ENCODE peak calls at places on chromosome 18, in ten cellular contexts. E is ELR; F is mucosa of descending colon; A is GM12878; H is stimulated activated CD4-positive, alpha-beta T cell treated with anti-CD3 and anti-CD28 coated beads, Interleukin-12 subunit alpha, Interleukin-12 subunit beta, amount 100 ng/mL, for 4 hours; O is stimulated activated CD8-positive, alpha-beta memory T cell treated with anti-CD3 and anti-CD28 coated beads, Interleukin-4, amount 100 ng/mL, for 4 hours; Z is MCF 10A; R is HFFc6; Q is HT1080; I is coronary artery. D is an unnamed sample.
A peak's percentile ranks its signal among the peaks of the same experiment; 100 is the strongest.

GRCh38 chr18:48663931-48664847 is 125.4 kb downstream of the CTIF start:
- DNase-seq in E (peak; percentile 69), F (peak; percentile 85), A (no peak), H (peak; percentile 44), O (no peak), Z (peak; percentile 61), R (no peak), Q (no peak), I (peak; percentile 85), D (no peak)

GRCh38 chr18:24633121-24633520 is 172.7 kb downstream of the HRH4 start:
- DNase-seq in E (peak; percentile 10), F (no peak), A (no peak), H (no peak), O (no peak), Z (no peak), R (no peak), Q (peak; percentile 15), I (no peak), D (no peak)

GRCh38 chr18:47420130-47420529 is 168.7 kb upstream of the SKOR2 start:
- DNase-seq in E (no peak), F (no peak), A (no peak), H (no peak), O (no peak), Z (no peak), R (no peak), Q (no peak), I (no peak), D (no peak)

GRCh38 chr18:79245517-79246001 is 150.2 kb upstream of the NFATC1 start:
- DNase-seq in E (peak; percentile 1), F (peak; percentile 34), A (no peak), H (no peak), O (no peak), Z (peak; percentile 86), R (no peak), Q (peak; percentile 93), I (no peak), D (peak; percentile 8)

GRCh38 chr18:3130344-3130743 is 89.4 kb downstream of the MYOM1 start:
- DNase-seq in E (no peak), F (no peak), A (no peak), H (no peak), O (no peak), Z (no peak), R (no peak), Q (no peak), I (no peak), D (no peak)

GRCh38 chr18:9547767-9548166 is 66.6 kb downstream of the PPP4R1 start:
- DNase-seq in E (no peak), F (no peak), A (no peak), H (no peak), O (no peak), Z (no peak), R (no peak), Q (no peak), I (no peak), D (no peak)

GRCh38 chr18:77087391-77088141 is 45.0 kb downstream of the MBP start:
- DNase-seq in E (no peak), F (peak; percentile 70), A (no peak), H (no peak), O (no peak), Z (no peak), R (no peak), Q (no peak), I (peak; percentile 79), D (no peak)

GRCh38 chr18:39799010-39799409 is 2156.0 kb upstream of the PIK3C3 start:
- DNase-seq in E (peak; percentile 38), F (no peak), A (no peak), H (no peak), O (no peak), Z (peak; percentile 83), R (peak; percentile 14), Q (peak; percentile 20), I (no peak), D (no peak)

GRCh38 chr18:59357928-59358327 is 1.1 kb downstream of the LMAN1 start:
- DNase-seq in E (peak; percentile 88), F (no peak), A (no peak), H (no peak), O (no peak), Z (peak; percentile 68), R (peak; percentile 74), Q (peak; percentile 64), I (no peak), D (no peak)

GRCh38 chr18:47175283-47175894 is 775 bp downstream of the IER3IP1 start:
- DNase-seq in E (peak; percentile 33), F (peak; percentile 49), A (no peak), H (no peak), O (no peak), Z (peak; percentile 13), R (no peak), Q (peak; percentile 10), I (no peak), D (no peak)

GRCh38 chr18:6859676-6860422 is 130.3 kb downstream of the ARHGAP28 start:
- DNase-seq in E (no peak), F (no peak), A (no peak), H (no peak), O (no peak), Z (no peak), R (no peak), Q (peak; percentile 41), I (no peak), D (no peak)

GRCh38 chr18:5546660-5547059 is 2.9 kb upstream of the EPB41L3 start:
- DNase-seq in E (no peak), F (no peak), A (no peak), H (no peak), O (no peak), Z (peak; percentile 26), R (peak; percentile 15), Q (peak; percentile 48), I (no peak), D (no peak)

GRCh38 chr18:9506046-9506792 is 30.9 kb downstream of the RALBP1 start:
- DNase-seq in E (no peak), F (no peak), A (no peak), H (no peak), O (no peak), Z (peak; percentile 49), R (no peak), Q (peak; percentile 44), I (no peak), D (no peak)

GRCh38 chr18:51196116-51196810 is 1.2 kb downstream of the MEX3C start:
- DNase-seq in E (peak; percentile 41), F (peak; percentile 63), A (no peak), H (peak; percentile 46), O (peak; percentile 40), Z (peak; percentile 15), R (peak; percentile 18), Q (no peak), I (peak; percentile 79), D (peak; percentile 16)

GRCh38 chr18:49564435-49564834 is 2.6 kb downstream of the LIPG start:
- DNase-seq in E (no peak), F (no peak), A (no peak), H (no peak), O (no peak), Z (no peak), R (no peak), Q (no peak), I (no peak), D (no peak)

GRCh38 chr18:24530630-24531111 is 70.2 kb downstream of the HRH4 start:
- DNase-seq in E (peak; percentile 54), F (no peak), A (no peak), H (no peak), O (no peak), Z (peak; percentile 72), R (peak; percentile 24), Q (peak; percentile 69), I (no peak), D (no peak)

GRCh38 chr18:60563082-60563481 is 190.5 kb upstream of the MC4R start:
- DNase-seq in E (no peak), F (no peak), A (no peak), H (no peak), O (no peak), Z (no peak), R (no peak), Q (no peak), I (no peak), D (no peak)

GRCh38 chr18:27839141-27839540 is 337.8 kb downstream of the CDH2 start:
- DNase-seq in E (peak; percentile 96), F (no peak), A (no peak), H (no peak), O (no peak), Z (peak; percentile 90), R (peak; percentile 89), Q (peak; percentile 97), I (no peak), D (no peak)

GRCh38 chr18:22987547-22988182 is 54.5 kb downstream of the RBBP8 start:
- DNase-seq in E (no peak), F (no peak), A (no peak), H (no peak), O (no peak), Z (no peak), R (no peak), Q (no peak), I (no peak), D (no peak)

GRCh38 chr18:55790296-55790695 is 202.3 kb upstream of the TCF4 start:
- DNase-seq in E (peak; percentile 91), F (no peak), A (no peak), H (no peak), O (no peak), Z (peak; percentile 45), R (peak; percentile 86), Q (peak; percentile 89), I (no peak), D (no peak)

GRCh38 chr18:74613390-74613789 is 15.7 kb downstream of the ZNF407 start:
- DNase-seq in E (no peak), F (no peak), A (no peak), H (no peak), O (no peak), Z (no peak), R (no peak), Q (no peak), I (no peak), D (no peak)

GRCh38 chr18:3931542-3932112 is 481.7 kb downstream of the TGIF1 start:
- DNase-seq in E (peak; percentile 3), F (no peak), A (no peak), H (no peak), O (no peak), Z (no peak), R (no peak), Q (no peak), I (no peak), D (no peak)

GRCh38 chr18:62028715-62029114 is 135.9 kb upstream of the RNF152 start:
- DNase-seq in E (no peak), F (no peak), A (no peak), H (no peak), O (no peak), Z (no peak), R (no peak), Q (no peak), I (no peak), D (no peak)

GRCh38 chr18:25228410-25228809 is 123.6 kb downstream of the ZNF521 start:
- DNase-seq in E (no peak), F (no peak), A (no peak), H (no peak), O (no peak), Z (no peak), R (no peak), Q (no peak), I (no peak), D (no peak)

GRCh38 chr18:48924621-48925601 is 25.9 kb downstream of the SMAD7 start:
- DNase-seq in E (peak; percentile 33), F (no peak), A (no peak), H (no peak), O (no peak), Z (no peak), R (no peak), Q (no peak), I (no peak), D (no peak)

GRCh38 chr18:47260138-47260923 is 8.9 kb upstream of the SKOR2 start:
- DNase-seq in E (peak; percentile 52), F (peak; percentile 72), A (no peak), H (no peak), O (no peak), Z (peak; percentile 42), R (no peak), Q (peak; percentile 48), I (no peak), D (no peak)

D was measured in esophagus squamous epithelium.